ENCODE peak calls at places on chromosome 4, in seven cellular contexts. N is right cardiac atrium, F is left ventricle myocardium inferior, B is adipocyte, Y is mesendoderm, T is lower leg skin, Z is A549. H is an unnamed sample.

GRCh38 chr4:74161676-74162450 is 3.9 kb downstream of the MTHFD2L start:
- DNase-seq in F (no peak), N (no peak), T (no peak), Y (no peak), Z (no peak), B (peak; percentile 24), H (peak; percentile 39)

GRCh38 chr4:158020175-158020574 is 152.7 kb downstream of the GASK1B start:
- DNase-seq in Y (peak; percentile 56), F (no peak), N (no peak), Z (peak; percentile 10), T (peak; percentile 83), B (peak; percentile 90), H (peak; percentile 91)

GRCh38 chr4:112381996-112382692 is 85.0 kb downstream of the ALPK1 start:
- DNase-seq in B (no peak), T (no peak), N (no peak), Y (no peak), F (no peak), Z (no peak), H (no peak)

GRCh38 chr4:37827030-37827705 is 682 bp downstream of the PGM2 start:
- DNase-seq in Y (peak; percentile 44), F (no peak), T (peak; percentile 88), B (peak; percentile 50), N (no peak), Z (peak; percentile 2), H (peak; percentile 48)

GRCh38 chr4:158995963-158996362 is 106.9 kb upstream of the RAPGEF2 start:
- DNase-seq in Y (no peak), Z (no peak), B (no peak), N (no peak), T (no peak), F (no peak), H (no peak)

GRCh38 chr4:81227968-81228367 is 12.9 kb upstream of the PRKG2 start:
- DNase-seq in Y (peak; percentile 28), N (no peak), T (no peak), Z (no peak), B (no peak), F (no peak), H (no peak)

GRCh38 chr4:155759372-155760252 is 791 bp downstream of the GUCY1B1 start:
- DNase-seq in B (peak; percentile 73), Y (peak; percentile 36), N (peak; percentile 81), F (peak; percentile 86), Z (peak; percentile 5), T (peak; percentile 84), H (peak; percentile 33)

GRCh38 chr4:142974331-142974730 is 128.2 kb upstream of the INPP4B start:
- DNase-seq in B (no peak), F (no peak), Y (no peak), Z (no peak), N (no peak), T (no peak), H (no peak)

GRCh38 chr4:10079951-10080873 is 36.4 kb downstream of the WDR1 start:
- DNase-seq in N (peak; percentile 39), T (peak; percentile 78), Y (no peak), B (no peak), Z (no peak), F (peak; percentile 32), H (no peak)

GRCh38 chr4:83929550-83929949 is 393.6 kb downstream of the GPAT3 start:
- DNase-seq in T (no peak), F (no peak), B (no peak), Z (no peak), N (no peak), Y (no peak), H (no peak)

GRCh38 chr4:87502580-87503238 is 26.5 kb downstream of the SPARCL1 start:
- DNase-seq in F (no peak), Z (no peak), Y (no peak), T (no peak), N (no peak), B (no peak), H (peak; percentile 67)

GRCh38 chr4:79983431-79983830 is 89.6 kb downstream of the ANTXR2 start:
- DNase-seq in Z (no peak), B (no peak), Y (no peak), F (no peak), T (no peak), N (no peak), H (no peak)

GRCh38 chr4:186798951-186799659 is 75.4 kb upstream of the FAT1 start:
- DNase-seq in B (no peak), Y (no peak), Z (no peak), N (no peak), F (no peak), T (no peak), H (peak; percentile 80)

GRCh38 chr4:155780773-155781172 is 22.0 kb downstream of the GUCY1B1 start:
- DNase-seq in N (no peak), B (no peak), F (no peak), T (no peak), Z (no peak), Y (no peak), H (no peak)

GRCh38 chr4:122783301-122784215 is 43.1 kb upstream of the FGF2 start:
- DNase-seq in F (peak; percentile 66), Y (peak; percentile 99), B (peak; percentile 91), Z (peak; percentile 76), N (peak; percentile 72), T (no peak), H (peak; percentile 94)
- H3K4me3 ChIP-seq in F (peak overlapping the region; percentile 27), Y (no peak overlapping the region), B (peak overlapping the region; percentile 31), Z (peak overlapping the region; percentile 12), N (no peak overlapping the region), T (no peak overlapping the region), H (no peak overlapping the region)

GRCh38 chr4:6471303-6472007 is 959 bp downstream of the PPP2R2C start:
- DNase-seq in N (no peak), Y (no peak), T (peak; percentile 70), Z (peak; percentile 21), F (no peak), B (peak; percentile 8), H (no peak)

GRCh38 chr4:6470502-6471302 is 1.7 kb downstream of the PPP2R2C start:
- DNase-seq in N (peak; percentile 74), F (peak; percentile 70), Y (peak; percentile 30), T (peak; percentile 82), B (peak; percentile 71), Z (peak; percentile 43), H (peak; percentile 36)

GRCh38 chr4:6472387-6473263 is at the start of gene PPP2R2C:
- DNase-seq in N (no peak), Y (peak; percentile 38), T (peak; percentile 73), Z (peak; percentile 32), B (peak; percentile 2), F (no peak), H (no peak)

GRCh38 chr4:6473264-6474052 is 1.0 kb upstream of the PPP2R2C start:
- DNase-seq in Y (no peak), T (peak; percentile 57), F (no peak), Z (no peak), B (no peak), N (no peak), H (no peak)

DNA sequence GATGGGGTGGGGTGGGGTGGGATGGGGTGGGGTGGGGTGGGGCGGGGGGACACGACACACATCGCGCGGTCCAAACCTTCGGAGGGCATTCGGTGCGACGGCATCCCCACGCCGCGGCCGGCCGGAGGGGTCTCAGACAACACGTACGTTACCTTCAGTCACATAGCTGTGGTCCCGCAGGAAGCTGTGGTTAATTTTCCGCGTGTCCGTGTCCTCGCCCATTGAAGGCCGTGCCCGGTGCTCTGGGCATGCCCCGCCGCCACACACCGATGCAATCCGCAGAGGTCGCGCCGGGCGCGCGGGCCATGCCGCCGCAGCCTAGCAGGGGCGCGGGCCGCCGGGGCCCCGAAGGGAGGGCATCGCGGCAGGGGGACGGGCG is 417 bp downstream of the PPP2R2C start:
- DNase-seq in T (peak; percentile 69), B (peak; percentile 4), Z (no peak), N (no peak), Y (no peak), F (no peak), H (no peak)
- H3K4me3 ChIP-seq in T (no peak overlapping the region), B (no peak overlapping the region), Z (peak overlapping the region; percentile 84), N (peak overlapping the region; percentile 35), Y (peak overlapping the region; percentile 48), F (peak overlapping the region; percentile 69), H (no peak overlapping the region)

GRCh38 chr4:4254666-4255065 is 6.6 kb upstream of the TMEM128 start:
- DNase-seq in B (no peak), Z (no peak), T (no peak), F (no peak), N (no peak), Y (no peak), H (no peak)

GRCh38 chr4:4248885-4249203 is 821 bp upstream of the TMEM128 start:
- DNase-seq in Y (no peak), Z (no peak), B (no peak), F (no peak), T (no peak), N (no peak), H (no peak)

GRCh38 chr4:4249876-4250275 is 1.9 kb upstream of the TMEM128 start:
- DNase-seq in Y (no peak), F (no peak), Z (no peak), B (no peak), N (no peak), T (no peak), H (no peak)

GRCh38 chr4:4256799-4257198 is 8.8 kb upstream of the TMEM128 start:
- DNase-seq in Y (peak; percentile 13), F (no peak), B (no peak), N (peak; percentile 25), Z (no peak), T (no peak), H (no peak)

DNA sequence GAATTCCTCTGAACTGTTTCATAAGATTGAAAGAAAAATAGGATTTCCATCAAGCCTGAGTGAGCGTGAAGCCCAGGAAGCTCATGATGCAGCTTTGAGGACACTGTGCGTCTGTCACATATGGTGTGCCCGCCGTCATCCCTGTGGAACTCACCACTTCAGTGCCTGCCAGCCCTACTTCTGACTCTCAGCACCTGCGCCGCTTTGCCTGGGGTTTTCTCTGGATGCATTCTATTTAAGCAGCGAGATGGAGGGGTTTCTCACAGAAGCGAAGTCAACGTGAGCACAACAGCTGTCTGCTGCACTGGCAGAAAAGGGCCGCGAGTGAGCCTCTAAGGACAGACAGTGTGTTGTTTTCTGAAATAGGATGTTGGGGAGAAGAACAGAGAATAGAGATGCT is 6.2 kb upstream of the TMEM128 start:
- DNase-seq in B (no peak), F (no peak), T (no peak), Y (no peak), N (no peak), Z (no peak), H (no peak)
- H3K4me3 ChIP-seq in B (no peak overlapping the region), F (no peak overlapping the region), T (no peak overlapping the region), Y (no peak overlapping the region), N (no peak overlapping the region), Z (no peak overlapping the region), H (no peak overlapping the region)

DNA sequence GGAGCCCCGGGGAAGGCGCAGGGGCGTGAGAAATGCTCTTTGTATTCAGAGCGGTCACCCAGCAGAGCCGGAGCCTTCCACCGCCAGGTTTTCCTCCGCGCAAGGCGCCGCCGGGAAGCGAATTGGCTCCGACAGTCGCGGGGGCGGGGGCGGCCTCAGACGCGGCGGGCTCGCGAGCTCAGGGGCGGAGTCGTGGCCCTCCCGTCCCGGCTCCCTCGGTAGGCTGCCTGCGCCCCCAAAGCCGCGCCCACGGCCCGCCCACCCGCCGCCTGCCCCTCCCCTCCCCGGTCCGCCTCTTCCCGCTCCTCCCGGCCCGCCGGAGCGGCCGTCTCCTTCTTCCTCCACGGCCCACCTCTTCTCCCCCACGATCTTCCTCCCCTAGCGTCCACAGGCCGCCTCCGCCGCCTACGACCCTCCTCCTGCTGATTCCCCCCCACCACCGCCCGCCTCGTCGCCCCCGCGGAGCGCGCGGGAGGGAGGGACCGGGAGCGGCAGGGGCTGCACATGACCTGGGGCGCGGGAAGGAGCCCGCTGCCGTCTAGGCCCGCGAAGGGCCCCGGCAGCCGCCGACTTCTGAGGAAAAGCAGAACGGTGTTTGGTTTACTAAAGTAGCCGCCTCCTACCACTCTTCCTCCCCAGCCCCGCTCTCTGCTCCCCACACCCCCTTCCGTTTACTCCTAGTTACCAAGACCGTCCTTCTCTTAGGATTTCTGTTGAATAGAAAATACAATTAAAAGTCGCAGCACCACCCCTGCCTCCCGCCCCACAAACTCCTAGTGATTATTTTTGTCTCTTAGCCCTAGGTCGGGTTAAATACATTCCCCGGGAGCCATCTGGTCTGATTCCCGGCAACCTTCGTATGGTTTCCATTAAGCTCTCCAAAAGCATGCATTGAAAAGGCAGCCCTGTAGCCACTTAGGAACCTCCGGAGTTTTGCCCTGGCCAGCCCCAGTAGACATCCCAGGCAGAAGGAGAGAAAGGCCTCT is 53.2 kb downstream of the C4orf51 start:
- DNase-seq in B (peak; percentile 98), Y (peak; percentile 98), F (peak; percentile 97), Z (peak; percentile 57), T (peak; percentile 99), N (peak; percentile 97), H (peak; percentile 95)
- H3K4me3 ChIP-seq in B (peak overlapping the region; percentile 76), Y (no peak overlapping the region), F (peak overlapping the region; percentile 77), Z (peak overlapping the region; percentile 56), T (peak overlapping the region; percentile 66), N (peak overlapping the region; percentile 65), H (peak overlapping the region; percentile 53)

H was measured in fibroblast of pulmonary artery.